ENCODE peak calls at places on chromosomes 4 and X, in five cellular contexts. R is GM06990, V is hepatocyte, Z is lung, M is gastrocnemius medialis. U is an unnamed sample. For H3K27me3, the result is how much of the 10 kb centered on the place peaks cover.

GRCh38 chr4:75243570-75243969 is 270.6 kb downstream of the RCHY1 start:
- DNase-seq in V (peak), R (no peak), Z (no peak), M (no peak), U (no peak)

GRCh38 chr4:83387922-83388676 is 53.5 kb upstream of the HPSE start:
- DNase-seq in M (no peak), Z (no peak), R (no peak), V (no peak), U (no peak)

GRCh38 chr4:118995693-118996391 is 107.2 kb downstream of the SYNPO2 start:
- DNase-seq in V (no peak), R (no peak), Z (no peak), M (no peak), U (no peak)

GRCh38 chrX:47218920-47219815 is 687 bp downstream of the CDK16 start:
- DNase-seq in R (peak), V (peak), M (no peak), Z (peak), U (peak)

GRCh38 chr4:24763631-24764302 is 31.6 kb upstream of the SOD3 start:
- DNase-seq in M (peak), Z (no peak), V (peak), R (no peak), U (no peak)

GRCh38 chrX:115616943-115617563 is 56.1 kb downstream of the PLS3 start:
- DNase-seq in R (peak), M (no peak), Z (no peak), V (peak), U (no peak)

GRCh38 chrX:19825271-19825670 is 62.1 kb downstream of the SH3KBP1 start:
- DNase-seq in R (no peak), V (no peak), Z (no peak), M (no peak), U (no peak)

GRCh38 chrX:11423362-11423818 is 130.2 kb downstream of the AMELX start:
- DNase-seq in M (no peak), R (no peak), V (no peak), Z (peak), U (peak)

GRCh38 chrX:127037179-127037578 is 217.7 kb downstream of the PRR32 start:
- DNase-seq in M (no peak), V (no peak), Z (no peak), R (no peak), U (no peak)

GRCh38 chr4:7352486-7352885 is 82.2 kb downstream of the PSAPL1 start:
- DNase-seq in M (no peak), V (no peak), Z (no peak), R (no peak), U (no peak)

GRCh38 chrX:109374276-109374960 is 107.5 kb downstream of the GUCY2F start:
- DNase-seq in M (no peak), Z (no peak), R (no peak), V (no peak), U (no peak)

GRCh38 chrX:9677098-9677739 is 88.4 kb downstream of the GPR143 start:
- DNase-seq in Z (no peak), V (no peak), R (peak), M (no peak), U (peak)

GRCh38 chr4:89249716-89250361 is 57.8 kb downstream of the GPRIN3 start:
- DNase-seq in V (no peak), R (no peak), M (no peak), Z (no peak), U (no peak)

GRCh38 chr4:150235795-150236385 is 157.6 kb downstream of the DCLK2 start:
- DNase-seq in Z (no peak), V (no peak), R (no peak), M (no peak), U (no peak)

GRCh38 chr4:68369474-68369805 is 19.6 kb upstream of the YTHDC1 start:
- DNase-seq in M (no peak), V (no peak), Z (no peak), R (no peak), U (no peak)

GRCh38 chr4:110614981-110615365 is 7.9 kb downstream of the PITX2 start:
- DNase-seq in R (no peak), M (no peak), Z (no peak), V (no peak), U (no peak)

GRCh38 chr4:183905593-183906485 is 732 bp downstream of the STOX2 start:
- DNase-seq in M (peak), R (peak), V (peak), Z (peak), U (peak)

GRCh38 chrX:15877380-15877779 is 22.8 kb upstream of the AP1S2 start:
- DNase-seq in Z (no peak), M (peak), R (no peak), V (no peak), U (no peak)

GRCh38 chr4:78588894-78589545 is 37.5 kb downstream of the ANXA3 start:
- DNase-seq in R (no peak), V (no peak), Z (no peak), M (no peak), U (no peak)

GRCh38 chrX:17375631-17376380 is 806 bp downstream of the NHS start:
- DNase-seq in R (peak), M (no peak), Z (no peak), V (peak), U (no peak)

GRCh38 chr4:16448240-16448639 is 222.0 kb upstream of the TAPT1 start:
- DNase-seq in V (no peak), M (no peak), Z (no peak), R (no peak), U (no peak)
- H3K27me3 ChIP-seq in V (under half), M (under half), Z (under half), R (under half), U (under half)

GRCh38 chrX:38638952-38639529 is 77.7 kb downstream of the TSPAN7 start:
- DNase-seq in R (no peak), V (no peak), Z (no peak), M (no peak), U (no peak)

GRCh38 chrX:38646129-38646528 is 84.8 kb downstream of the TSPAN7 start:
- DNase-seq in M (no peak), R (no peak), V (no peak), Z (no peak), U (no peak)

GRCh38 chrX:38636949-38637819 is 75.8 kb downstream of the TSPAN7 start:
- DNase-seq in M (no peak), V (no peak), R (no peak), Z (no peak), U (no peak)

GRCh38 chrX:38639730-38640129 is 78.4 kb downstream of the TSPAN7 start:
- DNase-seq in V (no peak), R (no peak), Z (no peak), M (no peak), U (no peak)

DNA sequence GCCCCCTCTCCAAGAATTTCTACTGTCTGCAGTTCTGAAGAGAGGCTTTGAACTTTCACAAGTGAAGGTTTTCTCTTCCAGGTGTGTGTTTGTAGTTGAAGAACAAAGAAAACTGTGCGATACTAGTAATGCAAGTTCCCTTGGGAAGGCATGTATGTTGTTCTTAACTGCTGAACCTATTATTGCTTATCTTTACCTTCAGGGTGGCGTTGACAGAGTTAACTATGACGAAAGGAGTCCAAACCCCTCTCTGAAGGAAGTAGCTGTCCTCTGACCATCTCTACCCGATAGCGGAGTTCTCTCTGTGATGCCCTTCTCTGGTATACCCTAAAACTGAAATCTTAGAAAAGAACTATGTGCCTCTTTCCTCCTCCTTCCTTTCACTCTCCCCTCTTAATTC is 79.9 kb downstream of the TSPAN7 start:
- DNase-seq in R (no peak), V (no peak), Z (no peak), M (no peak), U (no peak)
- TF ChIP-seq CTCF in R (no peak), V (no peak), Z (no peak), M (no peak), U (no peak)

GRCh38 chr4:26110493-26110892 is 196.5 kb downstream of the SMIM20 start:
- DNase-seq in M (no peak), R (no peak), V (no peak), Z (no peak), U (no peak)
- H3K27me3 ChIP-seq in M (under half), R (under half), V (under half), Z (under half), U (under half)

DNA sequence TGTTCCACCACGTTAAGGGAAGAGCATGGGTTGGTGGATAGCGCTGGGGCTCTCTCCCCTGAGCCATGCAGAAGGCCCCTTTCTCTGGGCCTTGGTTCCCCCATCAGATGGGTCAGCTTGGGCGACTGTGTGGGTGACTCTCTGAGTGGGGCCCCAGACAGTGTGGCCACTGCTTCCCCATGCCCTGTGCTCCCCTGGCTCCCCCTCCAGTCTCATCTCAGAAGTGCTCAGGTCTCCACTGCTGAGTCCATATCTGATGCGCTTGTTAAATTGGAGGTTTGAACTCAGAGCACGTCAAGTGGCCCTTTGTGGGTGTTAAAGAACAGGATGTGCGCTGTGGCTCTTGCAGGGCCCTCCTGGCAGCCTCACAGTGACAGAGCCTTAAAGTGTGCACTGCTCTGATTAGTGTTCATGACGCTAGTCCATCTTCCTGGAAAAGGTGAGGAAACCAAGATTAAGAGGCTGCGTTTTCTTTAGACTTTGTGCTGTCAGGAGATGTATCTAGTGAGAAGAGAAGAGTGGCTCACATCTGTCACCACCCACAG is 59.8 kb downstream of the NELFA start:
- DNase-seq in R (no peak), Z (no peak), M (no peak), V (no peak), U (no peak)
- TF ChIP-seq CTCF in R (no peak), Z (no peak), M (no peak), V (no peak), U (no peak)

U was measured in heart right ventricle.